ENCODE peak calls at places on chromosomes 6 and 20, in four cellular contexts. R is adipocyte; P is naive thymus-derived CD4-positive, alpha-beta T cell; A is DND-41. Z is an unnamed sample. For H3K4me1 and H3K36me3, the result is how much of the 10 kb centered on the place peaks cover.

GRCh38 chr20:38402089-38402488 is 33.0 kb downstream of the SNHG17 start:
- DNase-seq in A (no peak), R (no peak), P (no peak), Z (no peak)

GRCh38 chr6:18154507-18155272 is at the start of gene TPMT:
- DNase-seq in A (peak), P (peak), R (peak), Z (no peak)

GRCh38 chr20:41214666-41215065 is 77.3 kb downstream of the PLCG1 start:
- DNase-seq in R (no peak), P (no peak), A (no peak), Z (no peak)

GRCh38 chr6:100467144-100468012 is 2.7 kb upstream of the SIM1 start:
- DNase-seq in R (no peak), P (no peak), A (no peak), Z (no peak)

GRCh38 chr20:10961651-10962288 is 288.0 kb upstream of the JAG1 start:
- DNase-seq in R (no peak), P (no peak), A (no peak), Z (no peak)

GRCh38 chr6:13528232-13528631 is 40.8 kb upstream of the GFOD1 start:
- DNase-seq in A (no peak), R (peak), P (no peak), Z (no peak)

GRCh38 chr20:48404598-48404997 is 423.2 kb downstream of the PREX1 start:
- DNase-seq in P (no peak), A (no peak), R (no peak), Z (no peak)

GRCh38 chr6:17923401-17923863 is 64.0 kb downstream of the KIF13A start:
- DNase-seq in P (no peak), R (no peak), A (no peak), Z (no peak)

GRCh38 chr6:57254055-57254717 is 32.1 kb upstream of the RAB23 start:
- DNase-seq in A (no peak), R (no peak), P (no peak), Z (no peak)

GRCh38 chr20:33812673-33813462 is 1.7 kb downstream of the CHMP4B start:
- DNase-seq in P (no peak), R (peak), A (no peak), Z (no peak)

GRCh38 chr6:39051399-39052122 is 3.0 kb downstream of the GLP1R start:
- DNase-seq in R (no peak), A (peak), P (no peak), Z (no peak)

GRCh38 chr6:119308048-119308570 is 41.5 kb downstream of the MAN1A1 start:
- DNase-seq in A (no peak), R (peak), P (no peak), Z (no peak)

GRCh38 chr6:108118791-108119211 is 44.3 kb upstream of the OSTM1 start:
- DNase-seq in P (no peak), R (no peak), A (no peak), Z (peak)

GRCh38 chr20:45833030-45833882 is at the start of gene SNX21:
- DNase-seq in P (peak), A (no peak), R (peak), Z (peak)

GRCh38 chr6:109373762-109374161 is 8.5 kb downstream of the CD164 start:
- DNase-seq in P (no peak), R (no peak), A (no peak), Z (no peak)

GRCh38 chr6:13295576-13295975 is 32.8 kb downstream of the TBC1D7 start:
- DNase-seq in R (no peak), A (no peak), P (no peak), Z (no peak)

GRCh38 chr20:16666272-16666671 is 63.6 kb upstream of the SNRPB2 start:
- DNase-seq in R (no peak), A (no peak), P (no peak), Z (no peak)

GRCh38 chr20:37915800-37916570 is 13.1 kb downstream of the VSTM2L start:
- DNase-seq in P (no peak), R (no peak), A (no peak), Z (no peak)

GRCh38 chr6:52341861-52342260 is 20.1 kb upstream of the PAQR8 start:
- DNase-seq in A (peak), R (no peak), P (no peak), Z (no peak)

GRCh38 chr6:49551126-49551865 is 828 bp downstream of the C6orf141 start:
- DNase-seq in R (peak), A (no peak), P (no peak), Z (no peak)

GRCh38 chr20:17734374-17734773 is 34.6 kb downstream of the BANF2 start:
- DNase-seq in P (no peak), R (no peak), A (no peak), Z (no peak)

GRCh38 chr6:55998586-55998985 is 123.2 kb upstream of the BMP5 start:
- DNase-seq in R (peak), A (no peak), P (no peak), Z (no peak)

GRCh38 chr6:21263531-21264287 is 329.8 kb upstream of the SOX4 start:
- DNase-seq in P (no peak), R (no peak), A (no peak), Z (no peak)

GRCh38 chr20:13494019-13494418 is 144.7 kb downstream of the TASP1 start:
- DNase-seq in A (no peak), P (no peak), R (no peak), Z (no peak)

GRCh38 chr6:27591660-27592059 is 118.8 kb upstream of the ZNF184 start:
- DNase-seq in P (no peak), A (no peak), R (peak), Z (no peak)

GRCh38 chr6:168035098-168035660 is 37.7 kb downstream of the KIF25 start:
- DNase-seq in P (no peak), A (no peak), R (peak), Z (no peak)

GRCh38 chr20:9739991-9740390 is 98.9 kb downstream of the PAK5 start:
- DNase-seq in R (no peak), A (no peak), P (no peak), Z (no peak)

GRCh38 chr20:41407617-41408016 is 41.0 kb upstream of the EMILIN3 start:
- DNase-seq in A (no peak), P (no peak), R (no peak), Z (no peak)

GRCh38 chr6:152267967-152268845 is 369.0 kb downstream of the SYNE1 start:
- DNase-seq in P (peak), R (peak), A (no peak), Z (no peak)

DNA sequence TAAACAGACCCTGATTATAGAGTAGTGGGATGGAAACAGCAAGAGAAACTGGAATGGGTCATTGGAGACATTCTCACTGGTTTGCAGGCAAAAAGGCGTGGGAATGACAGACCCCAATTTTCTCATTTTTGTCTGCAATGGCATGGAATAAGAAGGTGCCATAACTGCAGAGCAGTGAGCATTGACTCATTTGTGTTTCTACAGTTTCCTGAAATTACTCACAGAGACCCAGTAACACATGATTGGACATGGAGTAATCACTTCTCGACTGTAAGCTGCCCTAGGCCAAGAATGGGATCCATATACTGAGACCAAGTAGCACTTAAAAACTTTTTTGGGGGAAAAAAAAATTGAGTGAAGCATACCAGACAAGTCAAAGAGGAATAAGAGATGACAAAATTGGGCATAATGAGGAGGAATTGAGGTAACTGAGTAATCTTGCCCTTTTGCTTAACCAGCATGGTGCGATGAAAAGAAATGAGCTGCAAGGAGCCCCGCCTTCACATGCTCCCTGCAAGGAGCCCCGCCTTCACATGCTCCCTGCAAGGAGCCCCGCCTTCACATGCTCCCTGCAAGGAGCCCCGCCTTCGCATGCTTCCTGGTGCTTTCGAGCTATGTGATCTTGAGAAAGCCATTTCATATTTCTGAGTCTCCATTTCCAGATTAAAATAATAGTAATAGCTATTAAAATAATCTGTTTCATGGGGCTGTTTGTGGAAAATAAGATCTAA is 44.2 kb downstream of the NHSL1 start:
- DNase-seq in R (no peak), A (peak), P (peak), Z (peak)
- H3K4me3 ChIP-seq in R (no peak), A (no peak), P (peak), Z (peak)

GRCh38 chr20:25251558-25251957 is 3.7 kb downstream of the PYGB start:
- DNase-seq in P (no peak), A (no peak), R (peak), Z (no peak)

GRCh38 chr20:25250508-25250907 is 2.6 kb downstream of the PYGB start:
- DNase-seq in A (no peak), R (no peak), P (no peak), Z (no peak)

GRCh38 chr20:25252226-25252625 is 4.3 kb downstream of the PYGB start:
- DNase-seq in A (no peak), P (no peak), R (no peak), Z (no peak)

GRCh38 chr20:25249198-25249931 is 1.5 kb downstream of the PYGB start:
- DNase-seq in A (no peak), P (no peak), R (peak), Z (no peak)

GRCh38 chr20:25251019-25251418 is 3.1 kb downstream of the PYGB start:
- DNase-seq in P (no peak), A (no peak), R (no peak), Z (no peak)
- H3K4me1 ChIP-seq in P (under half), A (under half), R (half or more), Z (under half)

DNA sequence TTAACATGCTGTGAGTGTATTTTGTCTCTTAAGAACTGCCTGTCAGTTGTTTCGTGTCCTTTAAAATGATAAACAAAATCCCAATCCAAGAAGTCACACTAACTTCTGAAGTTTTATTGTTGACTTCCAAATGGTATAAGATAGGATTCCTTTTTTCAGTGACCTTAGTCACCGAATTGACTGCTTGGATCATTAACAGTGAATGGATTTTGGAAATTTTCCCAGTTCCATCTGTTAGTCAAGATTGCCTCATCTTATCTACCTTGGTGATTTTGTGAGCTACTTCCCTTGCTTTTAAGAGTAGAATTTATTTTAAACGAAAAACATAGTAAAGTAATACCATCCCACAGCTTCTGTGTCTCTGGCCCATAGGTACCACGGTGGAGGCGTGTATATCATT is 14.9 kb downstream of the RIOK1 start:
- DNase-seq in R (no peak), P (no peak), A (no peak), Z (no peak)
- H3K36me3 ChIP-seq in R (half or more), P (half or more), A (half or more), Z (half or more)

GRCh38 chr20:47212606-47213207 is 143.8 kb downstream of the ZMYND8 start:
- DNase-seq in R (no peak), P (no peak), A (no peak), Z (no peak)
- H3K4me3 ChIP-seq in R (no peak), P (no peak), A (no peak), Z (no peak)

Z was measured in CD4-positive, alpha-beta memory T cell.